ENCODE peak calls at places on chromosomes 2 and 18, in nine cellular contexts. R is stimulated activated CD4-positive, alpha-beta T cell treated with anti-CD3 and anti-CD28 coated beads, TNF-alpha, amount 100 ng/mL, for 4 hours; F is GM03348; K is globus pallidus; Q is astrocyte; U is activated CD8-positive, alpha-beta memory T cell treated with anti-CD3 and anti-CD28 coated beads for 24 hours; I is HFFc6; H is T-helper 9 cell; V is SW480. O is an unnamed sample.

GRCh38 chr2:231129216-231129615 is 4.4 kb upstream of the HTR2B start:
- DNase-seq in R (no peak), F (no peak), K (no peak), Q (no peak), U (no peak), I (no peak), H (no peak), V (no peak), O (no peak)

GRCh38 chr2:131036269-131036668 is 57.0 kb downstream of the FAM168B start:
- DNase-seq in R (no peak), F (no peak), K (no peak), Q (no peak), U (no peak), I (no peak), H (no peak), V (no peak), O (no peak)

GRCh38 chr2:43266692-43267091 is 40.3 kb upstream of the ZFP36L2 start:
- DNase-seq in R (no peak), F (no peak), K (peak), Q (no peak), U (no peak), I (no peak), H (no peak), V (no peak), O (no peak)

GRCh38 chr2:120985174-120985996 is 249.7 kb downstream of the GLI2 start:
- DNase-seq in R (no peak), F (no peak), K (no peak), Q (no peak), U (no peak), I (no peak), H (no peak), V (no peak), O (no peak)

GRCh38 chr2:39141346-39142011 is 20.6 kb upstream of the SOS1 start:
- DNase-seq in R (no peak), F (no peak), K (no peak), Q (peak), U (no peak), I (no peak), H (no peak), V (no peak), O (no peak)

GRCh38 chr2:28274911-28275685 is 117.6 kb upstream of the FOSL2 start:
- DNase-seq in R (no peak), F (peak), K (no peak), Q (peak), U (no peak), I (peak), H (no peak), V (peak), O (peak)

GRCh38 chr2:144886847-144887246 is 366.9 kb upstream of the ZEB2 start:
- DNase-seq in R (no peak), F (no peak), K (peak), Q (peak), U (no peak), I (no peak), H (no peak), V (no peak), O (no peak)

GRCh38 chr2:101119431-101119830 is 31.8 kb downstream of the TBC1D8 start:
- DNase-seq in R (no peak), F (peak), K (peak), Q (no peak), U (no peak), I (peak), H (no peak), V (no peak), O (no peak)

GRCh38 chr2:94870392-94871225 is 621 bp upstream of the TEKT4 start:
- DNase-seq in R (no peak), F (peak), K (no peak), Q (no peak), U (peak), I (no peak), H (no peak), V (no peak), O (no peak)

GRCh38 chr2:163155279-163155883 is 316.8 kb upstream of the KCNH7 start:
- DNase-seq in R (no peak), F (peak), K (peak), Q (peak), U (no peak), I (peak), H (no peak), V (peak), O (peak)

GRCh38 chr2:217261452-217261851 is 401.6 kb upstream of the TNP1 start:
- DNase-seq in R (no peak), F (no peak), K (no peak), Q (peak), U (no peak), I (no peak), H (no peak), V (no peak), O (peak)

GRCh38 chr18:64110692-64111480 is 38.0 kb downstream of the LINC00305 start:
- DNase-seq in R (no peak), F (no peak), K (no peak), Q (no peak), U (no peak), I (no peak), H (no peak), V (no peak), O (no peak)

GRCh38 chr2:65678779-65679394 is 246.5 kb upstream of the SPRED2 start:
- DNase-seq in R (no peak), F (no peak), K (no peak), Q (no peak), U (no peak), I (no peak), H (no peak), V (no peak), O (no peak)

GRCh38 chr2:47309952-47310800 is 92.8 kb upstream of the MSH2 start:
- DNase-seq in R (no peak), F (peak), K (no peak), Q (peak), U (no peak), I (no peak), H (no peak), V (peak), O (no peak)

GRCh38 chr18:78418379-78418778 is 561.2 kb upstream of the SALL3 start:
- DNase-seq in R (no peak), F (no peak), K (no peak), Q (no peak), U (no peak), I (no peak), H (no peak), V (no peak), O (no peak)

GRCh38 chr2:132538331-132538855 is 121.8 kb downstream of the GPR39 start:
- DNase-seq in R (no peak), F (no peak), K (no peak), Q (no peak), U (no peak), I (no peak), H (no peak), V (no peak), O (no peak)

GRCh38 chr2:155958834-155959233 is 373.7 kb downstream of the NR4A2 start:
- DNase-seq in R (no peak), F (no peak), K (no peak), Q (no peak), U (no peak), I (no peak), H (no peak), V (no peak), O (no peak)

GRCh38 chr2:180980943-180981898 is 816 bp downstream of the UBE2E3 start:
- DNase-seq in R (no peak), F (peak), K (peak), Q (peak), U (peak), I (peak), H (peak), V (peak), O (peak)

GRCh38 chr18:49886891-49887764 is 73.8 kb upstream of the ACAA2 start:
- DNase-seq in R (no peak), F (no peak), K (no peak), Q (no peak), U (no peak), I (no peak), H (no peak), V (no peak), O (no peak)

GRCh38 chr18:33205777-33206176 is 234.7 kb downstream of the CCDC178 start:
- DNase-seq in R (no peak), F (no peak), K (no peak), Q (no peak), U (no peak), I (no peak), H (no peak), V (no peak), O (no peak)

GRCh38 chr2:195575879-195576391 is 81.1 kb upstream of the SLC39A10 start:
- DNase-seq in R (no peak), F (peak), K (peak), Q (peak), U (no peak), I (peak), H (no peak), V (peak), O (peak)

GRCh38 chr2:64750817-64751285 is 97.1 kb upstream of the SERTAD2 start:
- DNase-seq in R (peak), F (peak), K (no peak), Q (no peak), U (no peak), I (peak), H (peak), V (peak), O (peak)

GRCh38 chr18:6365385-6365784 is 49.3 kb downstream of the L3MBTL4 start:
- DNase-seq in R (no peak), F (no peak), K (no peak), Q (no peak), U (no peak), I (no peak), H (no peak), V (no peak), O (no peak)

GRCh38 chr2:62071126-62071598 is 124.8 kb upstream of the B3GNT2 start:
- DNase-seq in R (no peak), F (no peak), K (no peak), Q (no peak), U (no peak), I (peak), H (no peak), V (no peak), O (no peak)

GRCh38 chr2:170820647-170821630 is 4.3 kb downstream of the GAD1 start:
- DNase-seq in R (no peak), F (no peak), K (no peak), Q (no peak), U (no peak), I (no peak), H (no peak), V (no peak), O (no peak)

GRCh38 chr2:64212346-64212745 is 68.1 kb upstream of the PELI1 start:
- DNase-seq in R (no peak), F (no peak), K (no peak), Q (peak), U (no peak), I (no peak), H (no peak), V (no peak), O (peak)

GRCh38 chr2:152546230-152546837 is 170.9 kb downstream of the PRPF40A start:
- DNase-seq in R (no peak), F (no peak), K (no peak), Q (peak), U (no peak), I (no peak), H (no peak), V (no peak), O (no peak)

GRCh38 chr2:134739879-134740301 is 21.1 kb upstream of the TMEM163 start:
- DNase-seq in R (no peak), F (no peak), K (peak), Q (peak), U (no peak), I (peak), H (no peak), V (peak), O (no peak)

GRCh38 chr18:13268746-13269285 is 50.3 kb downstream of the LDLRAD4 start:
- DNase-seq in R (no peak), F (no peak), K (no peak), Q (peak), U (no peak), I (no peak), H (no peak), V (no peak), O (no peak)

GRCh38 chr2:117938611-117939010 is 75.3 kb downstream of the CCDC93 start:
- DNase-seq in R (no peak), F (no peak), K (no peak), Q (no peak), U (no peak), I (no peak), H (no peak), V (no peak), O (no peak)

GRCh38 chr2:216665240-216665639 is 30.1 kb downstream of the IGFBP5 start:
- DNase-seq in R (no peak), F (peak), K (no peak), Q (peak), U (no peak), I (no peak), H (no peak), V (no peak), O (no peak)

GRCh38 chr2:46304635-46305034 is 7.4 kb downstream of the EPAS1 start:
- DNase-seq in R (no peak), F (no peak), K (no peak), Q (no peak), U (no peak), I (no peak), H (no peak), V (peak), O (no peak)

GRCh38 chr18:27713037-27713726 is 463.7 kb downstream of the CDH2 start:
- DNase-seq in R (no peak), F (no peak), K (no peak), Q (no peak), U (no peak), I (no peak), H (no peak), V (no peak), O (no peak)

O was measured in kidney glomerular epithelial cell.